ENCODE peak calls at places on chromosomes 11 and 22, in four cellular contexts. X is SK-N-SH, Q is HepG2, W is GM12878. T is an unnamed sample.
A peak's percentile ranks its signal among the peaks of the same experiment; 100 is the strongest.

GRCh38 chr22:48954781-48955311 is 872.8 kb downstream of the BRD1 start:
- DNase-seq in X (no peak), Q (no peak), W (no peak), T (no peak)

GRCh38 chr11:17021550-17021949 is 7.3 kb upstream of the PLEKHA7 start:
- DNase-seq in X (peak; percentile 42), Q (no peak), W (no peak), T (no peak)

GRCh38 chr11:66225054-66225453 is 43.4 kb upstream of the RAB1B start:
- DNase-seq in X (no peak), Q (no peak), W (no peak), T (no peak)

GRCh38 chr11:96199563-96200025 is 143.4 kb downstream of the MAML2 start:
- DNase-seq in X (no peak), Q (no peak), W (no peak), T (no peak)

GRCh38 chr11:46362146-46363030 is 15.1 kb downstream of the DGKZ start:
- DNase-seq in X (no peak), Q (no peak), W (no peak), T (no peak)

GRCh38 chr11:26994579-26995210 is 783 bp downstream of the FIBIN start:
- DNase-seq in X (no peak), Q (no peak), W (no peak), T (no peak)

GRCh38 chr11:131674051-131674755 is 303.8 kb downstream of the NTM start:
- DNase-seq in X (peak; percentile 80), Q (peak; percentile 21), W (no peak), T (peak; percentile 38)

GRCh38 chr22:40176921-40177737 is 596 bp upstream of the TNRC6B start:
- DNase-seq in X (no peak), Q (peak; percentile 87), W (peak; percentile 41), T (no peak)

GRCh38 chr11:31875861-31876625 is 64.9 kb upstream of the PAX6 start:
- DNase-seq in X (no peak), Q (no peak), W (no peak), T (no peak)

GRCh38 chr11:130909650-130910049 is 6.6 kb downstream of the SNX19 start:
- DNase-seq in X (no peak), Q (no peak), W (no peak), T (no peak)

GRCh38 chr11:128559496-128560103 is 27.8 kb downstream of the ETS1 start:
- DNase-seq in X (no peak), Q (no peak), W (no peak), T (no peak)

GRCh38 chr11:117833401-117833891 is 8.9 kb upstream of the FXYD2 start:
- DNase-seq in X (peak; percentile 15), Q (no peak), W (no peak), T (no peak)

GRCh38 chr11:10122337-10123197 is 171.5 kb downstream of the SBF2 start:
- DNase-seq in X (no peak), Q (no peak), W (no peak), T (peak; percentile 23)

DNA sequence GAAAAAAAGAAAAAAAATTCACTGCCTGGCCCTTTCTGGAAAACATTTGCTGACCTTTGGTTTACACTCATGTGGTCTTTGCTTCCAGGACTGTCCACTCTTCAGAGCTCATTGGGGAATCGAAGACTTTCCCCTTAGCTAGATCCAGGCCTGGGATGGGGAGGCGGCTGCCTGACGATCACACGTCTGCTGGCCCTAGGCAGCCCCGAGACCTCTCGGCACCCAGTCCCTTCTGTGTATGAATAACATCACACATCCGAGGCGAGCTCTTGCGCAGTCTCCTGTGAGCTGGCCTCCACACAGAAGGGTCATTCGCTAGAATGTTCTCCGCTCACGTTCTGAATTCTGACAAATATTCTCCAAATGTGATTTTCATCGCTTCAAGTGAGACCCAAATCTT is 25.7 kb upstream of the GAL start:
- DNase-seq in X (peak; percentile 66), Q (no peak), W (no peak), T (no peak)
- TF ChIP-seq RFX5 in X (no peak), Q (no peak), W (no peak), T (no peak)

GRCh38 chr11:11697796-11698195 is 76.0 kb upstream of the GALNT18 start:
- DNase-seq in X (no peak), Q (no peak), W (no peak), T (no peak)
- TF ChIP-seq PBX3 in X (no peak), Q (no peak), W (no peak), T (no peak)

GRCh38 chr11:97883086-97883485 is 1137.7 kb upstream of the CNTN5 start:
- DNase-seq in X (no peak), Q (no peak), W (no peak), T (no peak)

DNA sequence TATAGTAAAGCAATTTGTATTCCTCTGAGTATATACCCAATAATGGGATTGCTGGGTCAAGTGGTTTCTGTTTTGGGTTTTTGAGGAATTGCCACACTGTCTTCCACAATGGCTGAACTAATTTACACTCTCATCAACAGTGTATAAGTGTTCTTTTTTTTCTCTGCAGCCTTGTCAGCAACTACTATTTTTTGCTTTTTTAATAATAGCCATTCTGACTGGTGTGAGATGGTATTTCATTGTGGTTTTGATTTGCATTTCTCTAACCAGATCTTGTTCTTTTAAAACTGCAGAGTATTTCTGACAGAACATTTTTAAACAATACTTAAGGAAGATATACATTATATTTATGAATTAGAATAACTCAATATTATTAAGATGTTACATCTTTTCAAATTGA is 1140.5 kb upstream of the CNTN5 start:
- DNase-seq in X (no peak), Q (no peak), W (no peak), T (no peak)
- TF ChIP-seq RFX5 in X (no peak), Q (no peak), W (no peak), T (no peak)

GRCh38 chr22:31870890-31871289 is 73.4 kb upstream of the YWHAH start:
- DNase-seq in X (no peak), Q (no peak), W (no peak), T (peak; percentile 68)

GRCh38 chr22:31872209-31872608 is 72.1 kb upstream of the YWHAH start:
- DNase-seq in X (peak; percentile 46), Q (peak; percentile 33), W (no peak), T (peak; percentile 14)

GRCh38 chr22:31871475-31871874 is 72.9 kb upstream of the YWHAH start:
- DNase-seq in X (no peak), Q (no peak), W (no peak), T (no peak)

GRCh38 chr22:31876156-31877035 is 67.9 kb upstream of the YWHAH start:
- DNase-seq in X (peak; percentile 68), Q (no peak), W (no peak), T (no peak)

DNA sequence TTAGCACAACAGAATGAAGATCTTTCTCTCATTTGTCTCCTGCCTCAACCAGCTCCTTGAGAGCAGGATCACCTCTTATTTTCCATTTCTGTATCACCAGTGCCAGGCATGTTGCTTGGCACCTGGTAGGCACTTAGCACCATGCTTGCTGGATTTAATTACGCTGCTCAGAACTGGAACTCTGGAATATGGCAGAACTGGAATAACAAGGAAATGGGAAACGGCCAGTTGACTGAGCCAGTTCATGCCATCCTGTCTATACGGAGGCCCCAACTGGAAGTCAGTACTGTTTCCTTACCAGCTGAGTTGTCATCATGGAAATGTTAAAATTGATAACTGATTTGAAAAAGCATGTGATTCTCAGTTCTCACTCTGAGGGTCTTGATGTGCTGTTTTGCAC is 69.5 kb upstream of the YWHAH start:
- DNase-seq in X (no peak), Q (no peak), W (no peak), T (no peak)
- TF ChIP-seq PBX3 in X (no peak), Q (no peak), W (no peak), T (no peak)

DNA sequence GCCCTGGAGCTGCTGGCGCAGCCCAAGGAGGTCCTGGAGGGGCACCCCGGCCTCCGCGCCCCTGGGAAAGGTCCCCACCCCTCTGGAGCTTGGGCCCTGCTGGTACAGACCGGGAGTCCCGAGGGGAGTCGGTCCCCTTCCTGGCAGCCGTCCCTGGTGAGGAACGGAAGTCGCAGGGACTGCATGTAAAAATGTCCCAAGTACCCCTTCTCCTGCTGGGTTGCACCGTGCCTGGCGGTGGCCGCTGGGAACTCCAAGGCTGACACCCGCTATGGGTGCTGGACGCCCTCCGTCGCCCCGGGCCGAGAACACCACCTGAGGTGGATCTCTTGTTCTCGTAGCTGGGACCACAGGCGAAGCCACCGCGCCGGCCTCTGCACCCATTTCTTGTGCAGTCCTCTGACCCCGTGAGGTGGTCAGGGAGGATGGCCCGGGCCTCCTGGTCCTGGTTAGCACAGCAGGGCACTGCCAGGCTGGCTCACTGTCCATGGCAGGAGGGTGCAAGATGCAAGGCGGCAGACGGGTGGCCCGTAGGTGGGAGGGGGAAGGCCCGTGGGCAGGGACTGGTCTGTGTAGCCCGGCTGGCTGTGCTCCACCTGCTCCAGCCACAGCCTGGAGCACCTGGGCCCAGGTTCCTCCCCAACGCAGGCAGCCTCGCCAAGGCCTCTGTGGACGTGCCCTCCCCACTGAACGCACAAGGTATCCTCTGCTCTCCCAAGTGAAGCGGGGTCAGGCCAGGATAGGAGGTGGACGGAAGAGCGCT is 165.2 kb downstream of the IGLL1 start:
- DNase-seq in X (no peak), Q (no peak), W (no peak), T (no peak)
- TF ChIP-seq RFX5 in X (no peak), Q (no peak), W (no peak), T (no peak)

T was measured in A549.